ENCODE peak calls at places on chromosomes 2 and 18, in seven cellular contexts. One of them, this sample, is unnamed.

GRCh38 chr2:109595644-109596043 is 18.1 kb downstream of the SEPTIN10 start:
- DNase-seq in heart right ventricle: no peak
- DNase-seq in esophagus squamous epithelium: no peak
- DNase-seq in pancreas: no peak
- DNase-seq in psoas muscle: no peak
- DNase-seq in sigmoid colon: no peak
- DNase-seq in uterus: no peak
- DNase-seq in this sample: no peak

GRCh38 chr2:121132054-121132453 is 152.9 kb downstream of the TFCP2L1 start:
- DNase-seq in heart right ventricle: no peak
- DNase-seq in esophagus squamous epithelium: no peak
- DNase-seq in pancreas: no peak
- DNase-seq in psoas muscle: no peak
- DNase-seq in sigmoid colon: no peak
- DNase-seq in uterus: no peak
- DNase-seq in this sample: no peak

GRCh38 chr2:86706220-86706619 is 13.9 kb upstream of the RMND5A start:
- DNase-seq in heart right ventricle: peak
- DNase-seq in esophagus squamous epithelium: no peak
- DNase-seq in pancreas: no peak
- DNase-seq in psoas muscle: no peak
- DNase-seq in sigmoid colon: no peak
- DNase-seq in uterus: no peak
- DNase-seq in this sample: no peak

GRCh38 chr2:131027566-131028528 is 65.4 kb downstream of the FAM168B start:
- DNase-seq in heart right ventricle: no peak
- DNase-seq in esophagus squamous epithelium: no peak
- DNase-seq in pancreas: no peak
- DNase-seq in psoas muscle: no peak
- DNase-seq in sigmoid colon: peak
- DNase-seq in uterus: no peak
- DNase-seq in this sample: peak

GRCh38 chr2:740446-741293 is 63.5 kb upstream of the TMEM18 start:
- DNase-seq in heart right ventricle: peak
- DNase-seq in esophagus squamous epithelium: peak
- DNase-seq in pancreas: peak
- DNase-seq in psoas muscle: peak
- DNase-seq in sigmoid colon: peak
- DNase-seq in uterus: peak
- DNase-seq in this sample: peak

GRCh38 chr18:45951021-45951714 is 16.0 kb downstream of the EPG5 start:
- DNase-seq in heart right ventricle: no peak
- DNase-seq in esophagus squamous epithelium: no peak
- DNase-seq in pancreas: no peak
- DNase-seq in psoas muscle: peak
- DNase-seq in sigmoid colon: no peak
- DNase-seq in uterus: no peak
- DNase-seq in this sample: peak

GRCh38 chr2:101107246-101107645 is 43.9 kb downstream of the TBC1D8 start:
- DNase-seq in heart right ventricle: no peak
- DNase-seq in esophagus squamous epithelium: no peak
- DNase-seq in pancreas: no peak
- DNase-seq in psoas muscle: no peak
- DNase-seq in sigmoid colon: no peak
- DNase-seq in uterus: no peak
- DNase-seq in this sample: no peak

GRCh38 chr2:239472220-239472775 is 71.5 kb upstream of the HDAC4 start:
- DNase-seq in heart right ventricle: no peak
- DNase-seq in esophagus squamous epithelium: no peak
- DNase-seq in pancreas: no peak
- DNase-seq in psoas muscle: no peak
- DNase-seq in sigmoid colon: peak
- DNase-seq in uterus: no peak
- DNase-seq in this sample: no peak

GRCh38 chr2:120783371-120783791 is 47.7 kb downstream of the GLI2 start:
- DNase-seq in heart right ventricle: no peak
- DNase-seq in esophagus squamous epithelium: no peak
- DNase-seq in pancreas: no peak
- DNase-seq in psoas muscle: no peak
- DNase-seq in sigmoid colon: no peak
- DNase-seq in uterus: no peak
- DNase-seq in this sample: no peak

GRCh38 chr2:151063271-151063670 is 198.4 kb downstream of the RBM43 start:
- DNase-seq in heart right ventricle: no peak
- DNase-seq in esophagus squamous epithelium: no peak
- DNase-seq in pancreas: no peak
- DNase-seq in psoas muscle: no peak
- DNase-seq in sigmoid colon: no peak
- DNase-seq in uterus: no peak
- DNase-seq in this sample: no peak

GRCh38 chr2:107936427-107937359 is 49.6 kb upstream of the SLC5A7 start:
- DNase-seq in heart right ventricle: no peak
- DNase-seq in esophagus squamous epithelium: no peak
- DNase-seq in pancreas: no peak
- DNase-seq in psoas muscle: no peak
- DNase-seq in sigmoid colon: no peak
- DNase-seq in uterus: no peak
- DNase-seq in this sample: no peak

GRCh38 chr2:239826786-239827510 is 198.2 kb downstream of the NDUFA10 start:
- DNase-seq in heart right ventricle: no peak
- DNase-seq in esophagus squamous epithelium: no peak
- DNase-seq in pancreas: no peak
- DNase-seq in psoas muscle: no peak
- DNase-seq in sigmoid colon: peak
- DNase-seq in uterus: peak
- DNase-seq in this sample: peak

GRCh38 chr18:32772580-32773186 is at the start of gene KLHL14:
- DNase-seq in heart right ventricle: no peak
- DNase-seq in esophagus squamous epithelium: no peak
- DNase-seq in pancreas: no peak
- DNase-seq in psoas muscle: no peak
- DNase-seq in sigmoid colon: no peak
- DNase-seq in uterus: no peak
- DNase-seq in this sample: no peak

GRCh38 chr2:23009545-23010149 is 375.3 kb upstream of the KLHL29 start:
- DNase-seq in heart right ventricle: no peak
- DNase-seq in esophagus squamous epithelium: no peak
- DNase-seq in pancreas: no peak
- DNase-seq in psoas muscle: peak
- DNase-seq in sigmoid colon: peak
- DNase-seq in uterus: peak
- DNase-seq in this sample: no peak

GRCh38 chr18:72675394-72675793 is 131.3 kb upstream of the CBLN2 start:
- DNase-seq in heart right ventricle: no peak
- DNase-seq in esophagus squamous epithelium: no peak
- DNase-seq in pancreas: no peak
- DNase-seq in psoas muscle: no peak
- DNase-seq in sigmoid colon: no peak
- DNase-seq in uterus: no peak
- DNase-seq in this sample: no peak

GRCh38 chr2:27701676-27702075 is 38.0 kb downstream of the SLC4A1AP start:
- DNase-seq in heart right ventricle: peak
- DNase-seq in esophagus squamous epithelium: no peak
- DNase-seq in pancreas: no peak
- DNase-seq in psoas muscle: peak
- DNase-seq in sigmoid colon: no peak
- DNase-seq in uterus: no peak
- DNase-seq in this sample: peak

GRCh38 chr18:3305354-3305762 is 43.4 kb downstream of the MYL12B start:
- DNase-seq in heart right ventricle: no peak
- DNase-seq in esophagus squamous epithelium: peak
- DNase-seq in pancreas: no peak
- DNase-seq in psoas muscle: no peak
- DNase-seq in sigmoid colon: no peak
- DNase-seq in uterus: no peak
- DNase-seq in this sample: no peak

GRCh38 chr2:215929602-215930335 is 83.6 kb downstream of the MREG start:
- DNase-seq in heart right ventricle: no peak
- DNase-seq in esophagus squamous epithelium: no peak
- DNase-seq in pancreas: no peak
- DNase-seq in psoas muscle: no peak
- DNase-seq in sigmoid colon: no peak
- DNase-seq in uterus: no peak
- DNase-seq in this sample: no peak

GRCh38 chr2:160140001-160140400 is 60.1 kb downstream of the ITGB6 start:
- DNase-seq in heart right ventricle: no peak
- DNase-seq in esophagus squamous epithelium: no peak
- DNase-seq in pancreas: no peak
- DNase-seq in psoas muscle: no peak
- DNase-seq in sigmoid colon: no peak
- DNase-seq in uterus: no peak
- DNase-seq in this sample: no peak

GRCh38 chr2:183359867-183360266 is 235.6 kb downstream of the NUP35 start:
- DNase-seq in heart right ventricle: no peak
- DNase-seq in esophagus squamous epithelium: no peak
- DNase-seq in pancreas: no peak
- DNase-seq in psoas muscle: no peak
- DNase-seq in sigmoid colon: no peak
- DNase-seq in uterus: no peak
- DNase-seq in this sample: no peak

GRCh38 chr2:189086710-189087109 is 92.9 kb downstream of the COL5A2 start:
- DNase-seq in heart right ventricle: no peak
- DNase-seq in esophagus squamous epithelium: no peak
- DNase-seq in pancreas: no peak
- DNase-seq in psoas muscle: no peak
- DNase-seq in sigmoid colon: no peak
- DNase-seq in uterus: no peak
- DNase-seq in this sample: no peak

GRCh38 chr2:8317419-8317818 is 364.4 kb upstream of the ID2 start:
- DNase-seq in heart right ventricle: no peak
- DNase-seq in esophagus squamous epithelium: no peak
- DNase-seq in pancreas: no peak
- DNase-seq in psoas muscle: no peak
- DNase-seq in sigmoid colon: no peak
- DNase-seq in uterus: no peak
- DNase-seq in this sample: no peak

GRCh38 chr2:113391073-113391472 is 46.4 kb upstream of the ZNG1B start:
- DNase-seq in heart right ventricle: no peak
- DNase-seq in esophagus squamous epithelium: no peak
- DNase-seq in pancreas: no peak
- DNase-seq in psoas muscle: no peak
- DNase-seq in sigmoid colon: no peak
- DNase-seq in uterus: no peak
- DNase-seq in this sample: no peak

GRCh38 chr2:113390133-113390849 is 47.2 kb upstream of the ZNG1B start:
- DNase-seq in heart right ventricle: no peak
- DNase-seq in esophagus squamous epithelium: no peak
- DNase-seq in pancreas: peak
- DNase-seq in psoas muscle: peak
- DNase-seq in sigmoid colon: no peak
- DNase-seq in uterus: peak
- DNase-seq in this sample: no peak
- H3K4me3 ChIP-seq in heart right ventricle: no peak
- H3K4me3 ChIP-seq in esophagus squamous epithelium: peak
- H3K4me3 ChIP-seq in pancreas: no peak
- H3K4me3 ChIP-seq in psoas muscle: peak
- H3K4me3 ChIP-seq in sigmoid colon: peak
- H3K4me3 ChIP-seq in uterus: no peak
- H3K4me3 ChIP-seq in this sample: peak

GRCh38 chr2:169011698-169012097 is 19.4 kb downstream of the ABCB11 start:
- DNase-seq in heart right ventricle: no peak
- DNase-seq in esophagus squamous epithelium: no peak
- DNase-seq in pancreas: no peak
- DNase-seq in psoas muscle: no peak
- DNase-seq in sigmoid colon: no peak
- DNase-seq in uterus: no peak
- DNase-seq in this sample: no peak

GRCh38 chr2:169014780-169015179 is 16.3 kb downstream of the ABCB11 start:
- DNase-seq in heart right ventricle: no peak
- DNase-seq in esophagus squamous epithelium: no peak
- DNase-seq in pancreas: no peak
- DNase-seq in psoas muscle: no peak
- DNase-seq in sigmoid colon: no peak
- DNase-seq in uterus: no peak
- DNase-seq in this sample: no peak

GRCh38 chr2:169015943-169016342 is 15.2 kb downstream of the ABCB11 start:
- DNase-seq in heart right ventricle: no peak
- DNase-seq in esophagus squamous epithelium: no peak
- DNase-seq in pancreas: no peak
- DNase-seq in psoas muscle: no peak
- DNase-seq in sigmoid colon: no peak
- DNase-seq in uterus: no peak
- DNase-seq in this sample: no peak

GRCh38 chr2:169012812-169013627 is 18.1 kb downstream of the ABCB11 start:
- DNase-seq in heart right ventricle: no peak
- DNase-seq in esophagus squamous epithelium: no peak
- DNase-seq in pancreas: no peak
- DNase-seq in psoas muscle: no peak
- DNase-seq in sigmoid colon: no peak
- DNase-seq in uterus: no peak
- DNase-seq in this sample: no peak

GRCh38 chr2:169013628-169014026 is 17.5 kb downstream of the ABCB11 start:
- DNase-seq in heart right ventricle: no peak
- DNase-seq in esophagus squamous epithelium: no peak
- DNase-seq in pancreas: no peak
- DNase-seq in psoas muscle: no peak
- DNase-seq in sigmoid colon: no peak
- DNase-seq in uterus: no peak
- DNase-seq in this sample: no peak
- H3K27ac ChIP-seq in heart right ventricle: no peak
- H3K27ac ChIP-seq in esophagus squamous epithelium: no peak
- H3K27ac ChIP-seq in pancreas: peak
- H3K27ac ChIP-seq in psoas muscle: no peak
- H3K27ac ChIP-seq in sigmoid colon: no peak
- H3K27ac ChIP-seq in uterus: no peak
- H3K27ac ChIP-seq in this sample: no peak

GRCh38 chr2:241208058-241208457 is 19.6 kb downstream of the ANO7 start:
- DNase-seq in heart right ventricle: no peak
- DNase-seq in esophagus squamous epithelium: no peak
- DNase-seq in pancreas: no peak
- DNase-seq in psoas muscle: no peak
- DNase-seq in sigmoid colon: no peak
- DNase-seq in uterus: no peak
- DNase-seq in this sample: no peak
- H3K4me3 ChIP-seq in heart right ventricle: no peak
- H3K4me3 ChIP-seq in esophagus squamous epithelium: no peak
- H3K4me3 ChIP-seq in pancreas: no peak
- H3K4me3 ChIP-seq in psoas muscle: no peak
- H3K4me3 ChIP-seq in sigmoid colon: no peak
- H3K4me3 ChIP-seq in uterus: no peak
- H3K4me3 ChIP-seq in this sample: no peak

DNA sequence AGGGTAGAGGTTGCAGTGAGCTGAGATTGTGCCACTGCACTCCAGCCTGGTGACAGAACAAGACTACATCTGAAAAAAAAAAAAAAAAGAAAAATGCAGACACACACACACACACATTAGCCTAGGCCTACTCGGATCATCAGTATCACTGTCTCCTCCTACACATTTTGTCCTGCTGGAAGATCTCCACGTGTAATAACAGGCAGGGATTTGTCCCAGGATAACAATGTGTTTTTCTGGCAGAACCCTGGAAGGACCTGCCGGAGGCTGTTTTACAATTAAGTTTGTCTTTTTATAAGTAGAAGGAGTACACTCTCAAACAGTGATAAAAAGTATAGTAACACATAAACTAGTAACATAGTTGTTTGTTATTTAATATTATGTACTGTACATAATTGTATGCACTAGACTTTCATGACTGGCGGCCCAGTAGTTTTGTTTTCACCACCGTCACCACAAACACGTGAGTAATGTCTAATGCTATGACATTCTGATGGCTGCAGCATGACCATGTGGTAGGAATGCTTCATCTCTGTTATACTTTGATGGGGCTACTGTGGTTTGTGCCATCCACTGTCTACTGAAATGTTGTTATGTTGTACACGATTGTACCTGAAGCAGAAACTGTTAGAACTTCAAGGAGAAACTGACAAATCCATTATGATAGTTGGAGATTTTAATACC is 130.6 kb downstream of the ATP9B start:
- DNase-seq in heart right ventricle: no peak
- DNase-seq in esophagus squamous epithelium: no peak
- DNase-seq in pancreas: no peak
- DNase-seq in psoas muscle: no peak
- DNase-seq in sigmoid colon: no peak
- DNase-seq in uterus: no peak
- DNase-seq in this sample: no peak
- H3K27ac ChIP-seq in heart right ventricle: no peak
- H3K27ac ChIP-seq in esophagus squamous epithelium: no peak
- H3K27ac ChIP-seq in pancreas: no peak
- H3K27ac ChIP-seq in psoas muscle: no peak
- H3K27ac ChIP-seq in sigmoid colon: no peak
- H3K27ac ChIP-seq in uterus: no peak
- H3K27ac ChIP-seq in this sample: no peak